ENCODE peak calls at places on chromosomes 4 and X, in four cellular contexts. One of them, this sample, is unnamed.
A peak's percentile ranks its signal among the peaks of the same experiment; 100 is the strongest.

GRCh38 chr4:68193194-68193593 is 52.3 kb downstream of the TMPRSS11B start:
- DNase-seq in stimulated activated CD4-positive, alpha-beta T cell treated with anti-CD3 and anti-CD28 coated beads, Interleukin-2, amount 100 ng/mL, for 48 hours: no peak
- DNase-seq in SW480: no peak
- DNase-seq in NCI-H1436: no peak
- DNase-seq in this sample: no peak

GRCh38 chr4:112765317-112765989 is 128.5 kb downstream of the LARP7 start:
- DNase-seq in stimulated activated CD4-positive, alpha-beta T cell treated with anti-CD3 and anti-CD28 coated beads, Interleukin-2, amount 100 ng/mL, for 48 hours: no peak
- DNase-seq in SW480: peak; percentile 57
- DNase-seq in NCI-H1436: peak; percentile 1
- DNase-seq in this sample: peak; percentile 26

GRCh38 chr4:141899103-141899502 is 262.7 kb downstream of the IL15 start:
- DNase-seq in stimulated activated CD4-positive, alpha-beta T cell treated with anti-CD3 and anti-CD28 coated beads, Interleukin-2, amount 100 ng/mL, for 48 hours: no peak
- DNase-seq in SW480: no peak
- DNase-seq in NCI-H1436: no peak
- DNase-seq in this sample: no peak

GRCh38 chrX:10212395-10212794 is 55.6 kb downstream of the CLCN4 start:
- DNase-seq in stimulated activated CD4-positive, alpha-beta T cell treated with anti-CD3 and anti-CD28 coated beads, Interleukin-2, amount 100 ng/mL, for 48 hours: no peak
- DNase-seq in SW480: no peak
- DNase-seq in NCI-H1436: no peak
- DNase-seq in this sample: no peak

GRCh38 chrX:117838581-117839331 is 277.9 kb downstream of the KLHL13 start:
- DNase-seq in stimulated activated CD4-positive, alpha-beta T cell treated with anti-CD3 and anti-CD28 coated beads, Interleukin-2, amount 100 ng/mL, for 48 hours: no peak
- DNase-seq in SW480: no peak
- DNase-seq in NCI-H1436: no peak
- DNase-seq in this sample: no peak

GRCh38 chr4:74675673-74676279 is 118.5 kb downstream of the BTC start:
- DNase-seq in stimulated activated CD4-positive, alpha-beta T cell treated with anti-CD3 and anti-CD28 coated beads, Interleukin-2, amount 100 ng/mL, for 48 hours: no peak
- DNase-seq in SW480: peak; percentile 66
- DNase-seq in NCI-H1436: peak; percentile 14
- DNase-seq in this sample: peak; percentile 82

GRCh38 chr4:182102576-182102975 is 140.6 kb upstream of the TENM3 start:
- DNase-seq in stimulated activated CD4-positive, alpha-beta T cell treated with anti-CD3 and anti-CD28 coated beads, Interleukin-2, amount 100 ng/mL, for 48 hours: no peak
- DNase-seq in SW480: no peak
- DNase-seq in NCI-H1436: no peak
- DNase-seq in this sample: no peak

GRCh38 chrX:131901581-131901980 is 121.5 kb upstream of the STK26 start:
- DNase-seq in stimulated activated CD4-positive, alpha-beta T cell treated with anti-CD3 and anti-CD28 coated beads, Interleukin-2, amount 100 ng/mL, for 48 hours: no peak
- DNase-seq in SW480: no peak
- DNase-seq in NCI-H1436: no peak
- DNase-seq in this sample: no peak

GRCh38 chr4:182348947-182349346 is 105.7 kb downstream of the TENM3 start:
- DNase-seq in stimulated activated CD4-positive, alpha-beta T cell treated with anti-CD3 and anti-CD28 coated beads, Interleukin-2, amount 100 ng/mL, for 48 hours: no peak
- DNase-seq in SW480: no peak
- DNase-seq in NCI-H1436: no peak
- DNase-seq in this sample: no peak

GRCh38 chr4:147094228-147094627 is 148.6 kb upstream of the TTC29 start:
- DNase-seq in stimulated activated CD4-positive, alpha-beta T cell treated with anti-CD3 and anti-CD28 coated beads, Interleukin-2, amount 100 ng/mL, for 48 hours: no peak
- DNase-seq in SW480: no peak
- DNase-seq in NCI-H1436: no peak
- DNase-seq in this sample: peak; percentile 65

GRCh38 chr4:179855471-179855870 is 2387.7 kb upstream of the TENM3 start:
- DNase-seq in stimulated activated CD4-positive, alpha-beta T cell treated with anti-CD3 and anti-CD28 coated beads, Interleukin-2, amount 100 ng/mL, for 48 hours: no peak
- DNase-seq in SW480: no peak
- DNase-seq in NCI-H1436: no peak
- DNase-seq in this sample: peak; percentile 19

This sample was measured in PC-3.